ENCODE peak calls at places on chromosomes 13 and 19, in ten cellular contexts. D, L, C, H, P, R, G, J, B and X are unnamed samples.

GRCh38 chr13:53778937-53779336 is 750.3 kb downstream of the OLFM4 start:
- DNase-seq in P (no peak), D (no peak), L (no peak), R (no peak), J (no peak), B (no peak), H (no peak), C (no peak), G (peak), X (no peak)

GRCh38 chr19:43883864-43884263 is 51.2 kb downstream of the ZNF45 start:
- DNase-seq in G (no peak), J (no peak), C (no peak), D (no peak), H (no peak), R (no peak), P (no peak), B (no peak), L (no peak), X (no peak)

GRCh38 chr13:90032841-90033493 is 1314.5 kb upstream of the MIR17HG start:
- DNase-seq in L (no peak), P (no peak), J (no peak), C (no peak), R (no peak), D (no peak), H (peak), B (no peak), G (no peak), X (no peak)

GRCh38 chr19:2552859-2553258 is 76.9 kb downstream of the GADD45B start:
- DNase-seq in B (no peak), J (peak), H (no peak), G (no peak), C (peak), L (peak), D (no peak), P (no peak), R (peak), X (peak)

GRCh38 chr13:20993211-20993610 is 68.2 kb downstream of the LATS2 start:
- DNase-seq in D (no peak), P (no peak), B (no peak), J (no peak), G (no peak), R (no peak), L (no peak), C (no peak), H (no peak), X (no peak)

GRCh38 chr13:98384739-98385138 is 192.2 kb downstream of the STK24 start:
- DNase-seq in C (no peak), H (no peak), J (no peak), R (no peak), P (no peak), B (no peak), D (no peak), G (no peak), L (no peak), X (no peak)

GRCh38 chr19:56670961-56671612 is 470 bp downstream of the ZNF835 start:
- DNase-seq in P (no peak), C (no peak), R (no peak), J (no peak), B (no peak), G (no peak), D (no peak), H (no peak), L (no peak), X (no peak)

GRCh38 chr19:18488838-18489626 is 32.8 kb downstream of the ELL start:
- DNase-seq in H (no peak), R (peak), D (no peak), P (no peak), B (no peak), G (peak), J (no peak), L (no peak), C (no peak), X (peak)

GRCh38 chr13:21152251-21152899 is 24.0 kb downstream of the SKA3 start:
- DNase-seq in G (no peak), D (no peak), L (no peak), B (no peak), R (no peak), P (no peak), J (no peak), H (no peak), C (no peak), X (no peak)

GRCh38 chr13:55615080-55615479 is 1525.6 kb upstream of the PRR20A start:
- DNase-seq in D (no peak), L (no peak), G (no peak), H (no peak), P (no peak), C (no peak), J (no peak), R (no peak), B (no peak), X (no peak)

GRCh38 chr19:46787331-46788100 is 878 bp downstream of the SLC1A5 start:
- DNase-seq in C (peak), L (no peak), B (peak), R (peak), H (peak), P (no peak), G (peak), J (no peak), D (peak), X (peak)

GRCh38 chr19:28556371-28556770 is 656.6 kb downstream of the UQCRFS1 start:
- DNase-seq in R (no peak), L (no peak), H (no peak), J (no peak), C (no peak), G (peak), P (no peak), B (no peak), D (no peak), X (no peak)

GRCh38 chr13:35729926-35730627 is 253.6 kb upstream of the MAB21L1 start:
- DNase-seq in R (no peak), B (no peak), C (no peak), H (no peak), D (no peak), G (no peak), L (no peak), J (no peak), P (no peak), X (no peak)

GRCh38 chr19:47657719-47658118 is 48.8 kb downstream of the BICRA start:
- DNase-seq in H (no peak), C (no peak), D (no peak), L (no peak), B (no peak), R (no peak), G (no peak), J (no peak), P (no peak), X (no peak)

GRCh38 chr13:78596701-78597550 is 6.4 kb downstream of the POU4F1 start:
- DNase-seq in J (no peak), H (no peak), L (no peak), B (no peak), C (no peak), R (no peak), P (no peak), D (no peak), G (no peak), X (no peak)

GRCh38 chr13:21894091-21894490 is 223.2 kb downstream of the FGF9 start:
- DNase-seq in L (no peak), G (no peak), R (no peak), C (no peak), J (no peak), B (no peak), P (no peak), D (peak), H (peak), X (no peak)

GRCh38 chr19:51012661-51013190 is 6.8 kb downstream of the KLK10 start:
- DNase-seq in G (no peak), H (no peak), D (no peak), P (no peak), C (no peak), J (no peak), B (no peak), L (no peak), R (no peak), X (no peak)

GRCh38 chr13:37443538-37443937 is 155.0 kb downstream of the POSTN start:
- DNase-seq in P (no peak), R (no peak), C (no peak), G (no peak), L (no peak), J (no peak), H (no peak), B (no peak), D (no peak), X (no peak)

GRCh38 chr19:48812094-48812929 is 1.5 kb upstream of the BCAT2 start:
- DNase-seq in H (peak), D (peak), L (peak), B (peak), P (peak), J (peak), R (peak), G (peak), C (peak), X (peak)

GRCh38 chr13:75136151-75136550 is 345.8 kb downstream of the TBC1D4 start:
- DNase-seq in H (no peak), C (no peak), J (no peak), R (no peak), D (no peak), B (no peak), P (no peak), L (no peak), G (no peak), X (no peak)

GRCh38 chr13:98039261-98039660 is 85.8 kb downstream of the IPO5 start:
- DNase-seq in D (no peak), J (no peak), G (no peak), P (no peak), B (no peak), L (no peak), R (no peak), H (no peak), C (no peak), X (no peak)

GRCh38 chr13:24215732-24216131 is 55.2 kb downstream of the SPATA13 start:
- DNase-seq in H (no peak), G (no peak), L (no peak), C (no peak), R (no peak), P (no peak), B (peak), D (no peak), J (no peak), X (no peak)

GRCh38 chr13:24716011-24716410 is 35.8 kb downstream of the ATP12A start:
- DNase-seq in D (no peak), G (peak), J (no peak), P (no peak), H (no peak), B (no peak), L (no peak), R (no peak), C (no peak), X (no peak)

GRCh38 chr19:18439025-18439909 is 1.3 kb upstream of the ISYNA1 start:
- DNase-seq in B (no peak), L (no peak), P (no peak), C (no peak), G (no peak), J (no peak), D (no peak), H (no peak), R (peak), X (no peak)

GRCh38 chr13:34654682-34655081 is 287.4 kb upstream of the NBEA start:
- DNase-seq in R (no peak), J (no peak), P (no peak), D (no peak), B (no peak), H (no peak), C (no peak), G (peak), L (no peak), X (no peak)

GRCh38 chr19:49447485-49448431 is 3.9 kb downstream of the PIH1D1 start:
- DNase-seq in R (peak), H (no peak), G (no peak), J (no peak), B (no peak), P (no peak), D (no peak), L (no peak), C (no peak), X (peak)